ENCODE peak calls at places on chromosomes 11 and 22, in seven cellular contexts. One of them, this sample, is unnamed.

GRCh38 chr22:43305806-43306205 is 37.4 kb downstream of the SCUBE1 start:
- DNase-seq in PC-3: no peak
- DNase-seq in OCI-LY7: no peak
- DNase-seq in HCT116: no peak
- DNase-seq in neural progenitor cell: no peak
- DNase-seq in SK-N-SH: peak
- DNase-seq in GM23248: no peak
- DNase-seq in this sample: no peak

GRCh38 chr11:34602245-34602644 is 18.6 kb upstream of the EHF start:
- DNase-seq in PC-3: no peak
- DNase-seq in OCI-LY7: no peak
- DNase-seq in HCT116: peak
- DNase-seq in neural progenitor cell: no peak
- DNase-seq in SK-N-SH: no peak
- DNase-seq in GM23248: no peak
- DNase-seq in this sample: no peak

GRCh38 chr11:133343951-133344350 is 188.3 kb downstream of the OPCML start:
- DNase-seq in PC-3: no peak
- DNase-seq in OCI-LY7: no peak
- DNase-seq in HCT116: no peak
- DNase-seq in neural progenitor cell: no peak
- DNase-seq in SK-N-SH: no peak
- DNase-seq in GM23248: no peak
- DNase-seq in this sample: no peak

GRCh38 chr11:117861151-117862018 is 15.1 kb downstream of the FXYD6 start:
- DNase-seq in PC-3: peak
- DNase-seq in OCI-LY7: no peak
- DNase-seq in HCT116: no peak
- DNase-seq in neural progenitor cell: peak
- DNase-seq in SK-N-SH: peak
- DNase-seq in GM23248: no peak
- DNase-seq in this sample: peak

GRCh38 chr11:67322049-67322448 is 18.7 kb downstream of the SSH3 start:
- DNase-seq in PC-3: no peak
- DNase-seq in OCI-LY7: no peak
- DNase-seq in HCT116: no peak
- DNase-seq in neural progenitor cell: no peak
- DNase-seq in SK-N-SH: no peak
- DNase-seq in GM23248: no peak
- DNase-seq in this sample: no peak

GRCh38 chr11:107196732-107197131 is 178.5 kb upstream of the GUCY1A2 start:
- DNase-seq in PC-3: peak
- DNase-seq in OCI-LY7: no peak
- DNase-seq in HCT116: no peak
- DNase-seq in neural progenitor cell: no peak
- DNase-seq in SK-N-SH: no peak
- DNase-seq in GM23248: no peak
- DNase-seq in this sample: no peak

GRCh38 chr11:4191031-4191571 is 96.5 kb downstream of the RRM1 start:
- DNase-seq in PC-3: no peak
- DNase-seq in OCI-LY7: no peak
- DNase-seq in HCT116: no peak
- DNase-seq in neural progenitor cell: no peak
- DNase-seq in SK-N-SH: no peak
- DNase-seq in GM23248: no peak
- DNase-seq in this sample: no peak

GRCh38 chr22:28942333-28942732 is 59.0 kb downstream of the ZNRF3 start:
- DNase-seq in PC-3: no peak
- DNase-seq in OCI-LY7: no peak
- DNase-seq in HCT116: no peak
- DNase-seq in neural progenitor cell: no peak
- DNase-seq in SK-N-SH: no peak
- DNase-seq in GM23248: no peak
- DNase-seq in this sample: no peak

GRCh38 chr22:33747029-33747428 is 173.2 kb downstream of the LARGE1 start:
- DNase-seq in PC-3: no peak
- DNase-seq in OCI-LY7: no peak
- DNase-seq in HCT116: no peak
- DNase-seq in neural progenitor cell: no peak
- DNase-seq in SK-N-SH: no peak
- DNase-seq in GM23248: no peak
- DNase-seq in this sample: no peak

GRCh38 chr22:39954584-39955055 is 5.6 kb upstream of the TMA7B start:
- DNase-seq in PC-3: peak
- DNase-seq in OCI-LY7: no peak
- DNase-seq in HCT116: no peak
- DNase-seq in neural progenitor cell: no peak
- DNase-seq in SK-N-SH: no peak
- DNase-seq in GM23248: peak
- DNase-seq in this sample: no peak

GRCh38 chr11:108825381-108825780 is 160.5 kb downstream of the DDX10 start:
- DNase-seq in PC-3: peak
- DNase-seq in OCI-LY7: no peak
- DNase-seq in HCT116: no peak
- DNase-seq in neural progenitor cell: no peak
- DNase-seq in SK-N-SH: no peak
- DNase-seq in GM23248: no peak
- DNase-seq in this sample: no peak

GRCh38 chr11:103624708-103625623 is 411.5 kb upstream of the DDI1 start:
- DNase-seq in PC-3: peak
- DNase-seq in OCI-LY7: no peak
- DNase-seq in HCT116: no peak
- DNase-seq in neural progenitor cell: no peak
- DNase-seq in SK-N-SH: peak
- DNase-seq in GM23248: peak
- DNase-seq in this sample: peak

GRCh38 chr22:28548411-28548810 is 131.2 kb downstream of the TTC28 start:
- DNase-seq in PC-3: no peak
- DNase-seq in OCI-LY7: no peak
- DNase-seq in HCT116: no peak
- DNase-seq in neural progenitor cell: no peak
- DNase-seq in SK-N-SH: no peak
- DNase-seq in GM23248: no peak
- DNase-seq in this sample: no peak

GRCh38 chr11:64969209-64969608 is 2.7 kb downstream of the MAJIN start:
- DNase-seq in PC-3: peak
- DNase-seq in OCI-LY7: no peak
- DNase-seq in HCT116: no peak
- DNase-seq in neural progenitor cell: no peak
- DNase-seq in SK-N-SH: no peak
- DNase-seq in GM23248: peak
- DNase-seq in this sample: no peak

GRCh38 chr11:59028105-59028504 is 58.0 kb upstream of the GLYATL1B start:
- DNase-seq in PC-3: no peak
- DNase-seq in OCI-LY7: no peak
- DNase-seq in HCT116: no peak
- DNase-seq in neural progenitor cell: no peak
- DNase-seq in SK-N-SH: no peak
- DNase-seq in GM23248: no peak
- DNase-seq in this sample: no peak

GRCh38 chr22:45263790-45264269 is 20.9 kb upstream of the UPK3A start:
- DNase-seq in PC-3: no peak
- DNase-seq in OCI-LY7: peak
- DNase-seq in HCT116: peak
- DNase-seq in neural progenitor cell: peak
- DNase-seq in SK-N-SH: peak
- DNase-seq in GM23248: peak
- DNase-seq in this sample: peak

GRCh38 chr11:117815262-117815803 is 9.2 kb downstream of the FXYD2 start:
- DNase-seq in PC-3: no peak
- DNase-seq in OCI-LY7: peak
- DNase-seq in HCT116: no peak
- DNase-seq in neural progenitor cell: no peak
- DNase-seq in SK-N-SH: no peak
- DNase-seq in GM23248: no peak
- DNase-seq in this sample: no peak

GRCh38 chr22:31492151-31492550 is 2.5 kb upstream of the EIF4ENIF1 start:
- DNase-seq in PC-3: no peak
- DNase-seq in OCI-LY7: no peak
- DNase-seq in HCT116: no peak
- DNase-seq in neural progenitor cell: no peak
- DNase-seq in SK-N-SH: no peak
- DNase-seq in GM23248: no peak
- DNase-seq in this sample: no peak

GRCh38 chr22:30186048-30186447 is 60.5 kb downstream of the LIF start:
- DNase-seq in PC-3: peak
- DNase-seq in OCI-LY7: no peak
- DNase-seq in HCT116: no peak
- DNase-seq in neural progenitor cell: no peak
- DNase-seq in SK-N-SH: no peak
- DNase-seq in GM23248: no peak
- DNase-seq in this sample: no peak

GRCh38 chr11:6320411-6321207 is at the start of gene CAVIN3:
- DNase-seq in PC-3: peak
- DNase-seq in OCI-LY7: no peak
- DNase-seq in HCT116: peak
- DNase-seq in neural progenitor cell: peak
- DNase-seq in SK-N-SH: peak
- DNase-seq in GM23248: peak
- DNase-seq in this sample: peak

GRCh38 chr11:6319879-6320410 is 356 bp downstream of the CAVIN3 start:
- DNase-seq in PC-3: no peak
- DNase-seq in OCI-LY7: no peak
- DNase-seq in HCT116: peak
- DNase-seq in neural progenitor cell: peak
- DNase-seq in SK-N-SH: peak
- DNase-seq in GM23248: peak
- DNase-seq in this sample: peak

GRCh38 chr11:6321961-6322362 is 1.7 kb upstream of the CAVIN3 start:
- DNase-seq in PC-3: peak
- DNase-seq in OCI-LY7: no peak
- DNase-seq in HCT116: peak
- DNase-seq in neural progenitor cell: peak
- DNase-seq in SK-N-SH: no peak
- DNase-seq in GM23248: peak
- DNase-seq in this sample: peak

GRCh38 chr11:6323291-6323905 is 3.1 kb upstream of the CAVIN3 start:
- DNase-seq in PC-3: no peak
- DNase-seq in OCI-LY7: no peak
- DNase-seq in HCT116: no peak
- DNase-seq in neural progenitor cell: no peak
- DNase-seq in SK-N-SH: no peak
- DNase-seq in GM23248: no peak
- DNase-seq in this sample: peak

DNA sequence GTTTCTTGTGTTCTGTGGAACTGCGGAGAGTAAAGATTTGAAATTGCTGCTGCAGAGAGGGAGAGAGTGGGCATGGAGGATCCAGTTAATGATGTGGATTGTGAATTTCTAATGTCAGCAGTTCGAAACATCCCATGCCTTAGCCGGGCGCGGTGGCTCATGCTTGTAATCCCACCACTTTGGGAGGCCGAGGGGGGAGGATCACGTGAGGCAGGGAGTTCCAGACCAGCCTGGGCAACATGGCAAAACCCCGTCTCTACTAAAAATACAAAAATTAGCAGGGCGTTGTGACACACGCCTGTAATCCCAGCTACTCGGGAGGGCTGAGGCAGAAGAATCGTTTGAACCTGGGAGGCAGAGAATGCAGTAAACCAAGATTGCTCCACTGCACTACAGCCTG is 1.1 kb upstream of the CAVIN3 start:
- DNase-seq in PC-3: no peak
- DNase-seq in OCI-LY7: no peak
- DNase-seq in HCT116: no peak
- DNase-seq in neural progenitor cell: peak
- DNase-seq in SK-N-SH: no peak
- DNase-seq in GM23248: peak
- DNase-seq in this sample: no peak
- H3K27ac ChIP-seq in PC-3: no peak
- H3K27ac ChIP-seq in OCI-LY7: no peak
- H3K27ac ChIP-seq in HCT116: peak
- H3K27ac ChIP-seq in neural progenitor cell: peak
- H3K27ac ChIP-seq in SK-N-SH: peak
- H3K27ac ChIP-seq in GM23248: peak
- H3K27ac ChIP-seq in this sample: peak

GRCh38 chr11:113417428-113417827 is 29.8 kb downstream of the ANKK1 start:
- DNase-seq in PC-3: no peak
- DNase-seq in OCI-LY7: no peak
- DNase-seq in HCT116: no peak
- DNase-seq in neural progenitor cell: no peak
- DNase-seq in SK-N-SH: no peak
- DNase-seq in GM23248: no peak
- DNase-seq in this sample: no peak
- TF ChIP-seq EZH2phosphoT487 in PC-3: no peak
- TF ChIP-seq EZH2phosphoT487 in OCI-LY7: no peak
- TF ChIP-seq EZH2phosphoT487 in HCT116: no peak
- TF ChIP-seq EZH2phosphoT487 in neural progenitor cell: no peak
- TF ChIP-seq EZH2phosphoT487 in SK-N-SH: no peak
- TF ChIP-seq EZH2phosphoT487 in GM23248: no peak
- TF ChIP-seq EZH2phosphoT487 in this sample: no peak

DNA sequence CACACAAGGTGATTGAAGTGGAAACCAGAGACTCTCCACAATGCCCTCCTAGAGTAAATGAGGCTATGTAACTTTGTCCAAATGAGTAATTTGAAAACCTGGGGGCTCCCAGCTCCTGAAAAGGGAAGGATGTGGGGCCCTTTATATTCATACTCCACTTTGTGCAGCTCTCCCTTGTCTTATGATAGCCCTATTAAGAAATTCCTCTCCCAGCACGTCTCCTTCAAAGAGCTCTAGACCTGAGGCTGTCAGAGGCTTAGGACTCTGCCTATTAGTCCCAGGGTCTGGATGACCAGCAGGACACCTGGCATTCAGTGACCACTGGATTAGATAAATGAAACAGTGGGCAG is 2.1 kb downstream of the SLC43A1 start:
- DNase-seq in PC-3: no peak
- DNase-seq in OCI-LY7: no peak
- DNase-seq in HCT116: no peak
- DNase-seq in neural progenitor cell: no peak
- DNase-seq in SK-N-SH: no peak
- DNase-seq in GM23248: no peak
- DNase-seq in this sample: no peak
- H3K4me2 ChIP-seq in PC-3: peak
- H3K4me2 ChIP-seq in OCI-LY7: peak
- H3K4me2 ChIP-seq in HCT116: no peak
- H3K4me2 ChIP-seq in neural progenitor cell: no peak
- H3K4me2 ChIP-seq in SK-N-SH: no peak
- H3K4me2 ChIP-seq in GM23248: no peak
- H3K4me2 ChIP-seq in this sample: peak

GRCh38 chr11:12744831-12745502 is 70.7 kb downstream of the TEAD1 start:
- DNase-seq in PC-3: no peak
- DNase-seq in OCI-LY7: no peak
- DNase-seq in HCT116: no peak
- DNase-seq in neural progenitor cell: peak
- DNase-seq in SK-N-SH: no peak
- DNase-seq in GM23248: no peak
- DNase-seq in this sample: no peak

GRCh38 chr11:12741671-12742216 is 67.5 kb downstream of the TEAD1 start:
- DNase-seq in PC-3: no peak
- DNase-seq in OCI-LY7: no peak
- DNase-seq in HCT116: no peak
- DNase-seq in neural progenitor cell: no peak
- DNase-seq in SK-N-SH: no peak
- DNase-seq in GM23248: no peak
- DNase-seq in this sample: no peak

GRCh38 chr11:12746593-12747097 is 72.4 kb downstream of the TEAD1 start:
- DNase-seq in PC-3: peak
- DNase-seq in OCI-LY7: no peak
- DNase-seq in HCT116: peak
- DNase-seq in neural progenitor cell: peak
- DNase-seq in SK-N-SH: peak
- DNase-seq in GM23248: peak
- DNase-seq in this sample: peak

GRCh38 chr11:12745787-12746186 is 71.6 kb downstream of the TEAD1 start:
- DNase-seq in PC-3: no peak
- DNase-seq in OCI-LY7: no peak
- DNase-seq in HCT116: no peak
- DNase-seq in neural progenitor cell: peak
- DNase-seq in SK-N-SH: no peak
- DNase-seq in GM23248: no peak
- DNase-seq in this sample: no peak

GRCh38 chr11:12743834-12744449 is 69.7 kb downstream of the TEAD1 start:
- DNase-seq in PC-3: no peak
- DNase-seq in OCI-LY7: no peak
- DNase-seq in HCT116: no peak
- DNase-seq in neural progenitor cell: no peak
- DNase-seq in SK-N-SH: no peak
- DNase-seq in GM23248: no peak
- DNase-seq in this sample: no peak
- H3K27ac ChIP-seq in PC-3: no peak
- H3K27ac ChIP-seq in OCI-LY7: no peak
- H3K27ac ChIP-seq in HCT116: no peak
- H3K27ac ChIP-seq in neural progenitor cell: no peak
- H3K27ac ChIP-seq in SK-N-SH: peak
- H3K27ac ChIP-seq in GM23248: no peak
- H3K27ac ChIP-seq in this sample: no peak

This sample was measured in GM23338.